ENCODE peak calls at places on chromosomes 13 and 19, in four cellular contexts. F is HepG2, R is H1, X is GM12878. P is an unnamed sample.

GRCh38 chr13:90683711-90684131 is 663.8 kb upstream of the MIR17HG start:
- DNase-seq in R (no peak), F (no peak), X (no peak), P (no peak)

GRCh38 chr19:56748443-56748842 is 76.9 kb upstream of the ZNF835 start:
- DNase-seq in X (no peak), R (no peak), F (peak), P (peak)

GRCh38 chr13:105510363-105510762 is 1025.1 kb downstream of the EFNB2 start:
- DNase-seq in X (no peak), R (no peak), F (no peak), P (no peak)

GRCh38 chr19:3969435-3970312 is 1.2 kb downstream of the DAPK3 start:
- DNase-seq in X (no peak), R (no peak), F (peak), P (no peak)

GRCh38 chr13:111202149-111202548 is 87.0 kb downstream of the ARHGEF7 start:
- DNase-seq in F (no peak), X (no peak), R (no peak), P (no peak)

GRCh38 chr13:107258599-107259187 is 690.8 kb upstream of the ARGLU1 start:
- DNase-seq in F (no peak), X (no peak), R (no peak), P (no peak)

GRCh38 chr19:22503524-22503923 is 81.4 kb upstream of the ZNF98 start:
- DNase-seq in R (no peak), F (no peak), X (no peak), P (no peak)

GRCh38 chr13:31749929-31750328 is 10.6 kb downstream of the RXFP2 start:
- DNase-seq in F (no peak), X (no peak), R (no peak), P (no peak)

GRCh38 chr13:103203750-103204330 is 137.6 kb upstream of the SLC10A2 start:
- DNase-seq in X (no peak), F (no peak), R (no peak), P (no peak)

GRCh38 chr19:41696402-41697197 is 8.5 kb upstream of the CEACAM7 start:
- DNase-seq in R (no peak), F (no peak), X (no peak), P (no peak)

GRCh38 chr13:73167046-73167820 is 108.4 kb downstream of the KLF5 start:
- DNase-seq in R (no peak), F (no peak), X (no peak), P (no peak)

GRCh38 chr19:17719730-17720486 is 628 bp downstream of the MAP1S start:
- DNase-seq in F (no peak), X (no peak), R (no peak), P (peak)

GRCh38 chr13:28650284-28650683 is 8.6 kb upstream of the POMP start:
- DNase-seq in R (no peak), F (no peak), X (no peak), P (no peak)

GRCh38 chr13:39765801-39766463 is 110.5 kb downstream of the COG6 start:
- DNase-seq in R (no peak), X (no peak), F (no peak), P (peak)

GRCh38 chr13:32125221-32125621 is 93.6 kb downstream of the FRY start:
- DNase-seq in X (no peak), R (no peak), F (no peak), P (no peak)

GRCh38 chr13:50592412-50593145 is 250.9 kb downstream of the DLEU7 start:
- DNase-seq in X (no peak), R (no peak), F (no peak), P (no peak)

GRCh38 chr19:54449701-54450069 is 686 bp downstream of the LENG8 start:
- DNase-seq in X (no peak), R (no peak), F (no peak), P (no peak)

GRCh38 chr19:35641515-35642151 is at the start of gene ETV2:
- DNase-seq in R (no peak), X (no peak), F (no peak), P (peak)

GRCh38 chr13:21243045-21243842 is 66.8 kb downstream of the MRPL57 start:
- DNase-seq in F (no peak), R (no peak), X (no peak), P (no peak)

GRCh38 chr19:28948531-28948930 is 264.4 kb downstream of the UQCRFS1 start:
- DNase-seq in F (no peak), R (no peak), X (no peak), P (no peak)

GRCh38 chr19:41391618-41392017 is 5.5 kb downstream of the EXOSC5 start:
- DNase-seq in R (no peak), F (no peak), X (no peak), P (no peak)

GRCh38 chr13:108269601-108270328 is at the start of gene TNFSF13B:
- DNase-seq in R (peak), F (peak), X (peak), P (peak)

GRCh38 chr13:51844862-51845573 is at the start of gene TMEM272:
- DNase-seq in X (no peak), R (no peak), F (peak), P (peak)

GRCh38 chr19:14361824-14362223 is 19.4 kb upstream of the ADGRE5 start:
- DNase-seq in X (no peak), F (no peak), R (peak), P (peak)

GRCh38 chr13:50334092-50334778 is 319.0 kb downstream of the KCNRG start:
- DNase-seq in X (no peak), F (no peak), R (no peak), P (no peak)

GRCh38 chr13:101945435-101945834 is 456.4 kb downstream of the FGF14 start:
- DNase-seq in R (no peak), F (no peak), X (no peak), P (no peak)

DNA sequence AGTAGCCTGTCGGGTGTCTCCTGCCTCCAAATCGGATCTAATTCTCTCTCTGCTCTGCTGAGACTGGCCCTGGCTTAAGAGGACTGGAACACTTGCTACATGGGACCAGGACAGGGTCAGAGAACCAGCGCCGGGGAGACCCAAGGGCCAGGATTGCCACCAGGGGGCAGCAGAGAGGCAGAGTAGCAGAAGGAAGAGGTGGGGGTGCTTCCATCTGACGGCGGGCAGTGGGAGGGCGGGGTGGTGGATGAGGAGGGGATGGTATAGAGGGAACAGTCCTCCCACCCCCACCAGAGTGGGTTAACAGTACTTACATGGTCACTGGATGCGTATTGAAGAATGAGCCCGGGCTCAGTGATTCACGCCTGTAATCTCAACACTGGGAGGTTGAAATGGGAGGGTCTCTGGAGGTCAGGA is 11.9 kb downstream of the SELENOW start:
- DNase-seq in X (no peak), R (peak), F (peak), P (peak)
- TF ChIP-seq TCF12 in X (no peak), R (peak), F (no peak), P (no peak)

GRCh38 chr13:60090579-60090978 is 73.1 kb downstream of the DIAPH3 start:
- DNase-seq in R (no peak), F (no peak), X (no peak), P (no peak)
- TF ChIP-seq TCF12 in R (no peak), F (no peak), X (no peak), P (no peak)

GRCh38 chr19:8097681-8098567 is 45.4 kb downstream of the CCL25 start:
- DNase-seq in F (no peak), R (no peak), X (no peak), P (no peak)
- TF ChIP-seq TCF12 in F (no peak), R (no peak), X (no peak), P (no peak)

GRCh38 chr19:19613456-19613855 is 5.0 kb downstream of the PBX4 start:
- DNase-seq in R (no peak), F (no peak), X (no peak), P (no peak)
- TF ChIP-seq TCF12 in R (no peak), F (no peak), X (no peak), P (no peak)

GRCh38 chr13:92379371-92379770 is 847.2 kb upstream of the GPC6 start:
- DNase-seq in F (no peak), X (no peak), R (no peak), P (no peak)
- TF ChIP-seq TCF12 in F (no peak), X (no peak), R (no peak), P (no peak)

DNA sequence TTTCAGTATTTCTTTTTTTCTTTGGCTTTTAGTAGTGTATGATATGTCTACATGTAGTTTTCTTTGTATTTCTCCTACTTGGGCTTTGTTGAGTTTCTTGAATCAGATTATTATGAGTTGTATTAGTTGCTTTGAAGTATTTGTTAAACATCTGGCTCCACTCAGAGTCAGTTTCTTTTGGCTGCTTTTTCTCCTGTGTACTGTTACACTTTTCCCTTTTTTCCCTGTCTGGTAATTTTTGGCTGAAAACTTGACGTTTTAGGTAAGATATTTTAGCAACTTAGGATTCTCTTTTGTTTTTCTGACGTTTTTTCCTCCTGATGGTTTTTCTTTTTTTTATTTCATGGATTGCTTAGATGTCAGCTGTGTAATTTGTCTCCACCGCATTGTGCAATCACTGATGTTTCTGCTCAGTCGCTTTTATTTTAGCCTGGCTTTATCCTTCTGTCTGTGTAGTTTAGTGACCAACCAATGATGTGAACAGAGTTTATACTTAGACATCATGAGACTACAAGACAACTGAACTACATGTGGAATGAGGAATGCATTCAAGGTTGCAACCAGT is 20.7 kb downstream of the RFC3 start:
- DNase-seq in R (no peak), F (no peak), X (no peak), P (no peak)
- TF ChIP-seq TCF12 in R (no peak), F (no peak), X (no peak), P (no peak)

GRCh38 chr19:30061557-30062330 is 119.7 kb downstream of the URI1 start:
- DNase-seq in X (no peak), R (no peak), F (no peak), P (peak)

GRCh38 chr19:30062331-30063183 is 120.5 kb downstream of the URI1 start:
- DNase-seq in F (no peak), X (no peak), R (no peak), P (peak)

GRCh38 chr19:30059741-30060140 is 117.7 kb downstream of the URI1 start:
- DNase-seq in R (no peak), X (no peak), F (no peak), P (peak)

GRCh38 chr19:30063184-30064020 is 121.4 kb downstream of the URI1 start:
- DNase-seq in R (no peak), F (no peak), X (no peak), P (no peak)

DNA sequence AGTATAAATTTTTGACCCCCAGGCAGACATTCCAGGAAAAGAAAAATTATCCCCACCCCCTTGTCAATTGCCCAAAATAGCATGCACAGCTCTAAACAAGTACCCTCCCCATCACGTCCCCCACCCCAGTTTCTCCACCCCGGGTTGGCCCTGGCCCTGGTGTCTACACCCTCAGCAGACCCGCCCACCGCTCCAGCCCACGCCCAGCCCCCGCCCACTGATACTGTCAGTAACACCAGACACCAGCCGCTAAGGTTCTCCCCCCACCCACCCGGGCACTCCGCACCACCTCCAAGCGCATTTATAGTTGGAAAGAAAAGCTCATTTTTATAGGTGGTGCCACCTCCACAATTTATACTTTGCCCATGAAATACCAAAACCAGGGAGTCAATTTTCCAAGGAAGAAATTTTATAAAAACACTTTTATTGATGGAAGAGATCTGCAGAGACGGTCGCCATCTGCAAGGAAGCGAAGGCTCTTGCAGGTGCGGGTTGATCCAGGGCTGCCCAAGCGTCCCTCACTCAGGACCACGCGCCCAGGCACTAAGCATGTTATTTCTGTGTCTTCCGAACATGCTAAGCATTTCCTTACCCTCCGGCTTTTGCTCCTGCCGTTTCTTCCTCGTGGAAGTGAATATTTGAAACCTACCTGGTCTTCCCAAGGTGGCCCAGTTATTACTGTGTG is 119.0 kb downstream of the URI1 start:
- DNase-seq in F (no peak), X (no peak), R (no peak), P (peak)
- TF ChIP-seq TCF12 in F (no peak), X (no peak), R (no peak), P (no peak)

GRCh38 chr19:38304866-38305429 is 897 bp downstream of the C19orf33 start:
- DNase-seq in R (peak), X (no peak), F (peak), P (peak)
- TF ChIP-seq TCF12 in R (no peak), X (no peak), F (no peak), P (no peak)

GRCh38 chr13:109332501-109333499 is 453.6 kb downstream of the IRS2 start:
- DNase-seq in R (no peak), F (no peak), X (no peak), P (no peak)

GRCh38 chr13:109333893-109334651 is 452.3 kb downstream of the IRS2 start:
- DNase-seq in X (no peak), F (no peak), R (no peak), P (peak)

GRCh38 chr13:109330941-109331340 is 455.4 kb downstream of the IRS2 start:
- DNase-seq in F (no peak), X (no peak), R (no peak), P (no peak)

GRCh38 chr13:109330123-109330522 is 456.3 kb downstream of the IRS2 start:
- DNase-seq in F (no peak), X (no peak), R (no peak), P (no peak)

DNA sequence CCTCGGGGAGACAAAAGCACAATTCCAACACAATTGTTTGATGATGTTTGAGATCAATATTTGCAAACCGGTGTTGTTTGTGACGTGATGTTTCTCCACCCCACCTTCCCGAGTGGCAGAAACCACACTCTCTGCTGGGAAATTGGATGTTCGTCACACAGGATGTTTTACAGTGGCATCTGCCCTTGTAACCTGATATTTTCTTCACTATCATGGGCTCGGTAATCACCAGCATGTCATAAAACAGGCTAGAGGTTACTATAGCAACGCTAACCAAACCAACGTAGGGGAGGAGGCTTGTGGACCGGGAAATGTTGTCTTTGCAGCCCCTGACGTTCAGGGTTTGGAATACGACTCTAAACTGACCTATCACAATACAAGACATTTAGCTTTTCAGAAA is 454.5 kb downstream of the IRS2 start:
- DNase-seq in R (no peak), X (no peak), F (no peak), P (peak)
- TF ChIP-seq TCF12 in R (no peak), X (no peak), F (no peak), P (no peak)